ENCODE peak calls at places on chromosomes 12 and 14, in four cellular contexts. One of them, this sample, is unnamed.

GRCh38 chr12:68291396-68292036 is 38.1 kb upstream of the IL22 start:
- DNase-seq in AG20443: no peak
- DNase-seq in iris pigment epithelial cell: no peak
- DNase-seq in lung: no peak
- DNase-seq in this sample: no peak

GRCh38 chr14:93788557-93789365 is 476 bp upstream of the PRIMA1 start:
- DNase-seq in iris pigment epithelial cell: peak; percentile 3
- DNase-seq in lung: no peak
- DNase-seq in AG20443: peak; percentile 81
- DNase-seq in this sample: peak; percentile 29

GRCh38 chr14:22555573-22556011 is 33.4 kb downstream of the DAD1 start:
- DNase-seq in lung: no peak
- DNase-seq in AG20443: no peak
- DNase-seq in iris pigment epithelial cell: peak; percentile 58
- DNase-seq in this sample: no peak

GRCh38 chr12:15540469-15540872 is 218.2 kb downstream of the PTPRO start:
- DNase-seq in iris pigment epithelial cell: peak; percentile 43
- DNase-seq in AG20443: peak; percentile 47
- DNase-seq in lung: no peak
- DNase-seq in this sample: no peak

GRCh38 chr12:1917172-1918070 is 1.0 kb downstream of the CACNA2D4 start:
- DNase-seq in AG20443: peak; percentile 7
- DNase-seq in iris pigment epithelial cell: no peak
- DNase-seq in lung: no peak
- DNase-seq in this sample: peak; percentile 38

GRCh38 chr12:133190176-133190575 is 8.9 kb downstream of the ZNF268 start:
- DNase-seq in iris pigment epithelial cell: no peak
- DNase-seq in lung: no peak
- DNase-seq in AG20443: no peak
- DNase-seq in this sample: no peak

GRCh38 chr12:80710727-80711066 is 3.3 kb downstream of the MYF6 start:
- DNase-seq in iris pigment epithelial cell: no peak
- DNase-seq in lung: no peak
- DNase-seq in AG20443: no peak
- DNase-seq in this sample: no peak

GRCh38 chr14:90676859-90677258 is 139.4 kb downstream of the TTC7B start:
- DNase-seq in iris pigment epithelial cell: peak; percentile 31
- DNase-seq in AG20443: no peak
- DNase-seq in lung: no peak
- DNase-seq in this sample: no peak

GRCh38 chr12:105705765-105706164 is 375.3 kb downstream of the C12orf75 start:
- DNase-seq in lung: no peak
- DNase-seq in iris pigment epithelial cell: peak; percentile 71
- DNase-seq in AG20443: peak; percentile 56
- DNase-seq in this sample: peak; percentile 73

GRCh38 chr12:50087995-50088394 is 2.9 kb downstream of the SMARCD1 start:
- DNase-seq in AG20443: peak; percentile 58
- DNase-seq in lung: no peak
- DNase-seq in iris pigment epithelial cell: peak; percentile 77
- DNase-seq in this sample: no peak

GRCh38 chr14:74619672-74620131 is 7.7 kb upstream of the LTBP2 start:
- DNase-seq in iris pigment epithelial cell: peak; percentile 99
- DNase-seq in lung: peak; percentile 46
- DNase-seq in AG20443: peak; percentile 94
- DNase-seq in this sample: peak; percentile 83

GRCh38 chr12:124396544-124397398 is 101.9 kb downstream of the RFLNA start:
- DNase-seq in iris pigment epithelial cell: no peak
- DNase-seq in lung: no peak
- DNase-seq in AG20443: no peak
- DNase-seq in this sample: peak; percentile 91

GRCh38 chr12:87856-88255 is 21.3 kb downstream of the IQSEC3 start:
- DNase-seq in AG20443: no peak
- DNase-seq in lung: no peak
- DNase-seq in iris pigment epithelial cell: no peak
- DNase-seq in this sample: no peak

GRCh38 chr12:100268835-100269564 is 2.0 kb downstream of the SCYL2 start:
- DNase-seq in lung: no peak
- DNase-seq in AG20443: no peak
- DNase-seq in iris pigment epithelial cell: peak; percentile 17
- DNase-seq in this sample: no peak

This sample was measured in testis.